ENCODE peak calls at places on chromosomes 11 and 22, in seven cellular contexts. V is H1, A is vagina, E is pancreas, T is heart right ventricle, H is SK-N-SH, P is uterus. L is an unnamed sample. For H3K4me1, the result is how much of the 10 kb centered on the place peaks cover.

GRCh38 chr11:120068114-120068573 is 69.8 kb downstream of the TRIM29 start:
- DNase-seq in V (peak), A (peak), E (no peak), T (no peak), H (peak), P (no peak), L (no peak)

GRCh38 chr11:132026746-132027145 is 656.3 kb downstream of the NTM start:
- DNase-seq in V (no peak), A (no peak), E (no peak), T (no peak), H (no peak), P (no peak), L (no peak)

GRCh38 chr11:13384837-13385417 is 78.1 kb downstream of the BTBD10 start:
- DNase-seq in V (peak), A (no peak), E (no peak), T (no peak), H (peak), P (no peak), L (no peak)

GRCh38 chr11:67082071-67082791 is 25.6 kb downstream of the RHOD start:
- DNase-seq in V (peak), A (no peak), E (no peak), T (no peak), H (peak), P (no peak), L (no peak)

GRCh38 chr11:76322593-76323341 is 58.2 kb downstream of the THAP12 start:
- DNase-seq in V (no peak), A (no peak), E (peak), T (no peak), H (no peak), P (no peak), L (peak)

GRCh38 chr11:122863704-122864326 is 18.7 kb upstream of the JHY start:
- DNase-seq in V (no peak), A (no peak), E (no peak), T (peak), H (peak), P (peak), L (no peak)

GRCh38 chr22:41862160-41862529 is 29.2 kb downstream of the SREBF2 start:
- DNase-seq in V (no peak), A (no peak), E (no peak), T (no peak), H (no peak), P (no peak), L (no peak)

GRCh38 chr11:76380161-76380976 is 563 bp downstream of the THAP12 start:
- DNase-seq in V (peak), A (no peak), E (peak), T (no peak), H (peak), P (no peak), L (peak)

GRCh38 chr11:18706330-18707243 is 8.0 kb downstream of the TMEM86A start:
- DNase-seq in V (no peak), A (no peak), E (no peak), T (peak), H (peak), P (peak), L (peak)

GRCh38 chr11:88363566-88364169 is 26.1 kb upstream of the CTSC start:
- DNase-seq in V (no peak), A (no peak), E (no peak), T (no peak), H (no peak), P (no peak), L (no peak)

GRCh38 chr11:92576315-92576714 is 351.7 kb downstream of the FAT3 start:
- DNase-seq in V (no peak), A (no peak), E (no peak), T (no peak), H (no peak), P (no peak), L (no peak)

GRCh38 chr22:19959043-19959586 is 17.5 kb upstream of the TXNRD2 start:
- DNase-seq in V (peak), A (no peak), E (peak), T (peak), H (peak), P (peak), L (peak)

GRCh38 chr11:73288197-73288872 is 16.2 kb downstream of the P2RY6 start:
- DNase-seq in V (no peak), A (no peak), E (no peak), T (no peak), H (no peak), P (no peak), L (no peak)

GRCh38 chr22:19877626-19878339 is 23.1 kb upstream of the GNB1L start:
- DNase-seq in V (peak), A (no peak), E (peak), T (no peak), H (no peak), P (no peak), L (peak)

DNA sequence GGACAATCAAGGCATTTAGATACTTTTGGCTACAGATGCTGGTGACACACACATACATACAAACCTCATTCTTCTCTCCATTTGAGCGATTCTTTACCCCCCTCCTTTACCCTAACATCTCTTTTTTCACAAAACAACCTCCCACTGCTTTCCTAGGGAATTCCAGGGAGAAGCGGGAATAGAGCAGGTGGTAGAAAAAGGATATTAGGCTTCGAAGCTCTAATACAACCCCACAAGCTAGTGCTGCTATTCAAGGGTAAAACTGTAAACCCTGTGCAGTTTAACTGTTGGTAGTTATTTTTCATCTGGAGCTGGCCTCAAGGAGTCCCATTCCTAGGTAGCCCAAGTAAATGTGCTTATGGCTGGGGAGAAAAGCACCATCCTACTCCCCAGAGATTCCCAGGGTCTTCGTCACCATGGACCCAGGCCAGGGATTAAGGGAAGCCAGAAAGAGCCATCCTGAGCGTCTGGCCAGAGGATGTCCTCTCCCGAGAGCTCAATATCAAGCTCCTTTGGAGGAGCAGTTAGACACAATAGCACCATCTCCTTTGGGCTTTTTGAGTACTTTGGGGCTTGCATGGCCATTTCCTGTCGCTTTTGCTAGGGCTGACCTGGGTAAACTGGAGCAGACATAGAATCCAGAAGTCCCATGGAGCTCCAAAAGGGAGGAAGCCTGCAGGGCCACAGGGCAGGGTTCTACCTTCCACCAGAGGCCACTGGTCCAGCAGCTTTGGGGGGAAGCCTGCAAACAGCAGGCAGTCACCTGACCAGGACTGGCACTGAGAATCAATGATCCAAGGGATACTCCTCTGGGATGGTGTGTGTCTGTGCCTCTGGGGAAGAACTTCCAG is 3.1 kb downstream of the MAML2 start:
- DNase-seq in V (no peak), A (no peak), E (peak), T (no peak), H (no peak), P (no peak), L (no peak)
- H3K4me3 ChIP-seq in V (no peak), A (peak), E (no peak), T (peak), H (peak), P (peak), L (peak)

GRCh38 chr11:2366733-2367132 is 10.4 kb upstream of the CD81 start:
- DNase-seq in V (no peak), A (no peak), E (no peak), T (no peak), H (no peak), P (no peak), L (peak)

GRCh38 chr11:2365571-2366210 is 11.4 kb upstream of the CD81 start:
- DNase-seq in V (no peak), A (no peak), E (no peak), T (no peak), H (no peak), P (no peak), L (peak)

GRCh38 chr11:2368178-2368850 is 8.8 kb upstream of the CD81 start:
- DNase-seq in V (no peak), A (no peak), E (no peak), T (no peak), H (no peak), P (no peak), L (peak)

GRCh38 chr11:2367266-2368160 is 9.6 kb upstream of the CD81 start:
- DNase-seq in V (no peak), A (no peak), E (no peak), T (no peak), H (no peak), P (no peak), L (no peak)

GRCh38 chr11:2366271-2366670 is 10.8 kb upstream of the CD81 start:
- DNase-seq in V (no peak), A (no peak), E (no peak), T (no peak), H (no peak), P (no peak), L (no peak)
- H3K4me1 ChIP-seq in V (under half), A (under half), E (under half), T (under half), H (under half), P (under half), L (under half)

GRCh38 chr11:10117709-10118341 is 176.2 kb downstream of the SBF2 start:
- DNase-seq in V (no peak), A (no peak), E (no peak), T (no peak), H (no peak), P (no peak), L (no peak)
- H3K4me3 ChIP-seq in V (no peak), A (no peak), E (no peak), T (no peak), H (no peak), P (no peak), L (no peak)

GRCh38 chr11:110251837-110252236 is 44.6 kb downstream of the RDX start:
- DNase-seq in V (no peak), A (no peak), E (no peak), T (no peak), H (no peak), P (no peak), L (no peak)
- H3K4me1 ChIP-seq in V (under half), A (under half), E (under half), T (under half), H (under half), P (under half), L (under half)

GRCh38 chr11:19714387-19715363 is 2.0 kb downstream of the NAV2 start:
- DNase-seq in V (peak), A (no peak), E (peak), T (peak), H (peak), P (peak), L (no peak)
- H3K4me3 ChIP-seq in V (peak), A (peak), E (no peak), T (peak), H (peak), P (peak), L (peak)

GRCh38 chr11:62558669-62559068 is 12.1 kb upstream of the AHNAK start:
- DNase-seq in V (no peak), A (no peak), E (peak), T (no peak), H (no peak), P (no peak), L (no peak)

GRCh38 chr11:62556102-62556871 is 9.7 kb upstream of the AHNAK start:
- DNase-seq in V (peak), A (peak), E (peak), T (peak), H (peak), P (peak), L (peak)

GRCh38 chr11:62556872-62557631 is 10.4 kb upstream of the AHNAK start:
- DNase-seq in V (no peak), A (no peak), E (peak), T (no peak), H (no peak), P (no peak), L (peak)

GRCh38 chr11:62560566-62561103 is 13.1 kb downstream of the EEF1G start:
- DNase-seq in V (peak), A (peak), E (no peak), T (peak), H (peak), P (peak), L (no peak)

GRCh38 chr11:62559204-62559603 is 12.6 kb upstream of the AHNAK start:
- DNase-seq in V (no peak), A (no peak), E (no peak), T (no peak), H (no peak), P (no peak), L (no peak)
- H3K4me1 ChIP-seq in V (under half), A (half or more), E (under half), T (under half), H (half or more), P (under half), L (half or more)

DNA sequence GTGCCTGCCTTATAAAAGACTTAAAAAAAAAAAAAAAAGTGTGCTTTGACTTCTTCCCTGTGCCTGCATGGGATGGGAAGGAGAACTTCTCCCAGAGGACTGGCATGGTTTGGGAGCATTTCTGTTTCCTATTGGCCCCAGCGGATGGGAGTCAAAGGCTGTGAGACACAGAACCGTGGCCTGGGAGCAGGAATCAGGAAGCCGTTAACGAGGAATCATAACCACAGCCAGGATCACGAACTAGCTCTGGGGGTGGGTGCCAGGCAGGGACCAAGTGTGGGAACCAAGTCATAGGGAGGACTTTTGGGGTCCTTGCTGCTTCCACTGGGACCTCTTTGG is 526 bp downstream of the C1QTNF6 start:
- DNase-seq in V (no peak), A (no peak), E (no peak), T (no peak), H (peak), P (peak), L (no peak)
- H3K4me3 ChIP-seq in V (peak), A (peak), E (no peak), T (peak), H (peak), P (peak), L (peak)

DNA sequence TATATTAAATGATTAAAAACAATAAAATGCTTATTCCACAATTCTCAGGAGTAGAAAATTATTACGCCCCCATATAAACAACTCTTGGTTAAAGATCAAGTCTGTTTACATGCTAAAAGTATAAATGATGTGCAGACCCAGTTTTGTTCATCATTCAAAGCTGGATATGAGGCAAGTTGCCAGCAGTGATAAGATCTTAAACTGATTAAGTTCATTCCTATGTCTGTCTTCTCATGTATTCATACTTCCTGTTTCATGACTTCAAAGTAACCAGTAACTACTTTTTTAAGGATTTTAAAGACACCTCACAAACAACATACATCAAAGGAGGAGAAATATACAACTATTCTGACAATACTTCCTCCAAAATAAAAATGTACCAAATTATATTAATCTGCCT is 55.0 kb upstream of the ARHGAP32 start:
- DNase-seq in V (no peak), A (no peak), E (no peak), T (no peak), H (peak), P (no peak), L (no peak)
- H3K4me1 ChIP-seq in V (under half), A (under half), E (under half), T (under half), H (half or more), P (under half), L (under half)

L was measured in left lung.